ENCODE peak calls at places on chromosomes 2 and 18, in five cellular contexts. One of them, this sample, is unnamed.

GRCh38 chr2:43576983-43577892 is 18.6 kb downstream of the THADA start:
- DNase-seq in OCI-LY7: peak; percentile 65
- DNase-seq in colonic mucosa: no peak
- DNase-seq in neural progenitor cell: peak; percentile 64
- DNase-seq in lower lobe of right lung: no peak
- DNase-seq in this sample: peak; percentile 17

GRCh38 chr2:45652090-45653050 is 895 bp downstream of the PRKCE start:
- DNase-seq in neural progenitor cell: peak; percentile 42
- DNase-seq in OCI-LY7: peak; percentile 36
- DNase-seq in colonic mucosa: peak; percentile 58
- DNase-seq in lower lobe of right lung: peak; percentile 66
- DNase-seq in this sample: peak; percentile 32

GRCh38 chr2:223841436-223842180 is 4.2 kb upstream of the AP1S3 start:
- DNase-seq in neural progenitor cell: no peak
- DNase-seq in colonic mucosa: no peak
- DNase-seq in OCI-LY7: peak; percentile 57
- DNase-seq in lower lobe of right lung: no peak
- DNase-seq in this sample: no peak

GRCh38 chr2:118046628-118047210 is 32.8 kb upstream of the CCDC93 start:
- DNase-seq in lower lobe of right lung: no peak
- DNase-seq in neural progenitor cell: peak; percentile 43
- DNase-seq in OCI-LY7: peak; percentile 70
- DNase-seq in colonic mucosa: no peak
- DNase-seq in this sample: no peak

GRCh38 chr2:210445116-210445707 is 31.3 kb downstream of the LANCL1 start:
- DNase-seq in colonic mucosa: no peak
- DNase-seq in lower lobe of right lung: no peak
- DNase-seq in OCI-LY7: peak; percentile 37
- DNase-seq in neural progenitor cell: peak; percentile 20
- DNase-seq in this sample: no peak

GRCh38 chr2:237181844-237182243 is 96.2 kb downstream of the COPS8 start:
- DNase-seq in colonic mucosa: no peak
- DNase-seq in neural progenitor cell: no peak
- DNase-seq in lower lobe of right lung: no peak
- DNase-seq in OCI-LY7: no peak
- DNase-seq in this sample: no peak

GRCh38 chr2:179435021-179435420 is 170.4 kb upstream of the SESTD1 start:
- DNase-seq in colonic mucosa: no peak
- DNase-seq in lower lobe of right lung: no peak
- DNase-seq in OCI-LY7: no peak
- DNase-seq in neural progenitor cell: no peak
- DNase-seq in this sample: no peak

GRCh38 chr18:59609654-59610053 is 87.6 kb downstream of the CCBE1 start:
- DNase-seq in neural progenitor cell: no peak
- DNase-seq in colonic mucosa: no peak
- DNase-seq in lower lobe of right lung: no peak
- DNase-seq in OCI-LY7: no peak
- DNase-seq in this sample: no peak

GRCh38 chr2:152489364-152489763 is 154.4 kb downstream of the FMNL2 start:
- DNase-seq in colonic mucosa: no peak
- DNase-seq in OCI-LY7: no peak
- DNase-seq in neural progenitor cell: no peak
- DNase-seq in lower lobe of right lung: no peak
- DNase-seq in this sample: no peak

GRCh38 chr2:20614201-20615045 is 36.5 kb downstream of the HS1BP3 start:
- DNase-seq in colonic mucosa: no peak
- DNase-seq in neural progenitor cell: peak; percentile 83
- DNase-seq in OCI-LY7: peak; percentile 23
- DNase-seq in lower lobe of right lung: peak; percentile 58
- DNase-seq in this sample: peak; percentile 60

GRCh38 chr18:3067213-3068118 is 54.5 kb upstream of the LPIN2 start:
- DNase-seq in neural progenitor cell: no peak
- DNase-seq in OCI-LY7: peak; percentile 18
- DNase-seq in colonic mucosa: peak; percentile 16
- DNase-seq in lower lobe of right lung: no peak
- DNase-seq in this sample: peak; percentile 9

GRCh38 chr2:195985731-195986130 is 82.9 kb downstream of the DNAH7 start:
- DNase-seq in lower lobe of right lung: no peak
- DNase-seq in colonic mucosa: no peak
- DNase-seq in OCI-LY7: no peak
- DNase-seq in neural progenitor cell: no peak
- DNase-seq in this sample: no peak

GRCh38 chr2:227267406-227268115 is 57.5 kb upstream of the MFF start:
- DNase-seq in colonic mucosa: no peak
- DNase-seq in lower lobe of right lung: no peak
- DNase-seq in OCI-LY7: no peak
- DNase-seq in neural progenitor cell: no peak
- DNase-seq in this sample: peak; percentile 38

GRCh38 chr2:211869134-211869533 is 669.5 kb downstream of the ERBB4 start:
- DNase-seq in OCI-LY7: no peak
- DNase-seq in neural progenitor cell: no peak
- DNase-seq in colonic mucosa: no peak
- DNase-seq in lower lobe of right lung: no peak
- DNase-seq in this sample: no peak

GRCh38 chr18:2410688-2411087 is 160.6 kb downstream of the METTL4 start:
- DNase-seq in neural progenitor cell: no peak
- DNase-seq in OCI-LY7: no peak
- DNase-seq in colonic mucosa: no peak
- DNase-seq in lower lobe of right lung: no peak
- DNase-seq in this sample: no peak

GRCh38 chr2:143530753-143531152 is 401.5 kb downstream of the ARHGAP15 start:
- DNase-seq in lower lobe of right lung: no peak
- DNase-seq in neural progenitor cell: no peak
- DNase-seq in colonic mucosa: no peak
- DNase-seq in OCI-LY7: no peak
- DNase-seq in this sample: no peak

GRCh38 chr2:201255468-201255867 is 4.9 kb upstream of the CASP8 start:
- DNase-seq in lower lobe of right lung: no peak
- DNase-seq in OCI-LY7: no peak
- DNase-seq in neural progenitor cell: no peak
- DNase-seq in colonic mucosa: no peak
- DNase-seq in this sample: no peak

GRCh38 chr2:210363261-210363660 is 48.3 kb upstream of the MYL1 start:
- DNase-seq in colonic mucosa: no peak
- DNase-seq in neural progenitor cell: no peak
- DNase-seq in OCI-LY7: peak; percentile 5
- DNase-seq in lower lobe of right lung: no peak
- DNase-seq in this sample: no peak

GRCh38 chr2:239763433-239764097 is 261.6 kb downstream of the NDUFA10 start:
- DNase-seq in OCI-LY7: no peak
- DNase-seq in lower lobe of right lung: no peak
- DNase-seq in neural progenitor cell: peak; percentile 56
- DNase-seq in colonic mucosa: no peak
- DNase-seq in this sample: no peak

GRCh38 chr18:21393986-21394385 is 152.0 kb downstream of the GREB1L start:
- DNase-seq in lower lobe of right lung: no peak
- DNase-seq in OCI-LY7: no peak
- DNase-seq in colonic mucosa: no peak
- DNase-seq in neural progenitor cell: no peak
- DNase-seq in this sample: no peak

GRCh38 chr2:148888003-148888501 is 13.0 kb downstream of the KIF5C start:
- DNase-seq in colonic mucosa: no peak
- DNase-seq in lower lobe of right lung: peak; percentile 43
- DNase-seq in OCI-LY7: no peak
- DNase-seq in neural progenitor cell: peak; percentile 71
- DNase-seq in this sample: no peak

GRCh38 chr2:240877460-240878340 is 9.1 kb downstream of the AGXT start:
- DNase-seq in lower lobe of right lung: peak; percentile 43
- DNase-seq in colonic mucosa: no peak
- DNase-seq in OCI-LY7: no peak
- DNase-seq in neural progenitor cell: no peak
- DNase-seq in this sample: no peak

GRCh38 chr2:191976436-191976835 is 129.5 kb upstream of the CAVIN2 start:
- DNase-seq in lower lobe of right lung: no peak
- DNase-seq in neural progenitor cell: no peak
- DNase-seq in OCI-LY7: no peak
- DNase-seq in colonic mucosa: no peak
- DNase-seq in this sample: no peak

GRCh38 chr18:79900610-79901570 is 50.6 kb downstream of the SLC66A2 start:
- DNase-seq in lower lobe of right lung: no peak
- DNase-seq in colonic mucosa: no peak
- DNase-seq in OCI-LY7: no peak
- DNase-seq in neural progenitor cell: no peak
- DNase-seq in this sample: no peak

DNA sequence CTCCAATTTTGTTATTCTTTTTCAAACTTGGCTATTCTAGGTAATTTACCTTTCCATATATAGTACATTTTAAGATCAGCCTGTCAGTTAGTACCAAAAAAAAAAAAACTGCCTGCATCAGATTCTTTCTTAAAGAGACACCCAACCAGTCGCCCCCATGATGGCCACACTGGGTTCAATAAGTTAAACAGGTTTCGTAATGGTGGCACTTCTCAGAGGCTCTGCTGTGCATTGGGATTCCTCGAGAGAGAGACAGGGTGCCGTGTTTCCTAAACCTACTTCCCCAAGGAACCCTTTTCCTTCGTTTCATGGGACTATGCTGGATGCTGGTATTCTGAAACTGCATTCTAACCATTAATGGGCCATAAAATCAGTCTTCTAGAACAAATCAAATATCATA is 37.4 kb downstream of the MYO7B start:
- DNase-seq in lower lobe of right lung: no peak
- DNase-seq in OCI-LY7: no peak
- DNase-seq in neural progenitor cell: no peak
- DNase-seq in colonic mucosa: no peak
- DNase-seq in this sample: no peak
- H3K4me1 ChIP-seq in lower lobe of right lung: peaks cover 11% of the 10 kb centered on the region
- H3K4me1 ChIP-seq in OCI-LY7: peaks cover 16% of the 10 kb centered on the region
- H3K4me1 ChIP-seq in neural progenitor cell: no peaks in the 10 kb centered on the region
- H3K4me1 ChIP-seq in colonic mucosa: no peaks in the 10 kb centered on the region
- H3K4me1 ChIP-seq in this sample: peaks cover 11% of the 10 kb centered on the region

GRCh38 chr18:12973562-12974213 is 17.5 kb upstream of the CEP192 start:
- DNase-seq in neural progenitor cell: no peak
- DNase-seq in lower lobe of right lung: no peak
- DNase-seq in colonic mucosa: no peak
- DNase-seq in OCI-LY7: no peak
- DNase-seq in this sample: no peak
- H3K36me3 ChIP-seq in neural progenitor cell: peaks cover 10% of the 10 kb centered on the region
- H3K36me3 ChIP-seq in lower lobe of right lung: peaks cover 65% of the 10 kb centered on the region
- H3K36me3 ChIP-seq in colonic mucosa: no peaks in the 10 kb centered on the region
- H3K36me3 ChIP-seq in OCI-LY7: peaks cover 95% of the 10 kb centered on the region
- H3K36me3 ChIP-seq in this sample: peaks cover 26% of the 10 kb centered on the region

GRCh38 chr18:13423352-13423751 is 204.8 kb downstream of the LDLRAD4 start:
- DNase-seq in OCI-LY7: no peak
- DNase-seq in colonic mucosa: no peak
- DNase-seq in lower lobe of right lung: no peak
- DNase-seq in neural progenitor cell: no peak
- DNase-seq in this sample: no peak
- H3K4me1 ChIP-seq in OCI-LY7: peaks cover 8% of the 10 kb centered on the region
- H3K4me1 ChIP-seq in colonic mucosa: peaks cover 1% of the 10 kb centered on the region
- H3K4me1 ChIP-seq in lower lobe of right lung: peaks cover 12% of the 10 kb centered on the region
- H3K4me1 ChIP-seq in neural progenitor cell: no peaks in the 10 kb centered on the region
- H3K4me1 ChIP-seq in this sample: no peaks in the 10 kb centered on the region

GRCh38 chr2:74860079-74860478 is 26.2 kb downstream of the HK2 start:
- DNase-seq in neural progenitor cell: no peak
- DNase-seq in OCI-LY7: no peak
- DNase-seq in lower lobe of right lung: no peak
- DNase-seq in colonic mucosa: no peak
- DNase-seq in this sample: no peak

GRCh38 chr2:74856599-74856998 is 22.7 kb downstream of the HK2 start:
- DNase-seq in OCI-LY7: no peak
- DNase-seq in neural progenitor cell: no peak
- DNase-seq in lower lobe of right lung: no peak
- DNase-seq in colonic mucosa: no peak
- DNase-seq in this sample: no peak

GRCh38 chr2:74857215-74857614 is 23.3 kb downstream of the HK2 start:
- DNase-seq in colonic mucosa: no peak
- DNase-seq in neural progenitor cell: no peak
- DNase-seq in OCI-LY7: no peak
- DNase-seq in lower lobe of right lung: no peak
- DNase-seq in this sample: no peak

GRCh38 chr2:74856004-74856578 is 22.2 kb downstream of the HK2 start:
- DNase-seq in OCI-LY7: no peak
- DNase-seq in colonic mucosa: peak; percentile 71
- DNase-seq in neural progenitor cell: no peak
- DNase-seq in lower lobe of right lung: peak; percentile 75
- DNase-seq in this sample: no peak

GRCh38 chr2:74857725-74858124 is 23.8 kb downstream of the HK2 start:
- DNase-seq in colonic mucosa: no peak
- DNase-seq in neural progenitor cell: no peak
- DNase-seq in lower lobe of right lung: no peak
- DNase-seq in OCI-LY7: no peak
- DNase-seq in this sample: no peak
- H3K36me3 ChIP-seq in colonic mucosa: no peaks in the 10 kb centered on the region
- H3K36me3 ChIP-seq in neural progenitor cell: peaks cover 4% of the 10 kb centered on the region
- H3K36me3 ChIP-seq in lower lobe of right lung: peaks cover 6% of the 10 kb centered on the region
- H3K36me3 ChIP-seq in OCI-LY7: peaks cover 72% of the 10 kb centered on the region
- H3K36me3 ChIP-seq in this sample: peaks cover 5% of the 10 kb centered on the region

DNA sequence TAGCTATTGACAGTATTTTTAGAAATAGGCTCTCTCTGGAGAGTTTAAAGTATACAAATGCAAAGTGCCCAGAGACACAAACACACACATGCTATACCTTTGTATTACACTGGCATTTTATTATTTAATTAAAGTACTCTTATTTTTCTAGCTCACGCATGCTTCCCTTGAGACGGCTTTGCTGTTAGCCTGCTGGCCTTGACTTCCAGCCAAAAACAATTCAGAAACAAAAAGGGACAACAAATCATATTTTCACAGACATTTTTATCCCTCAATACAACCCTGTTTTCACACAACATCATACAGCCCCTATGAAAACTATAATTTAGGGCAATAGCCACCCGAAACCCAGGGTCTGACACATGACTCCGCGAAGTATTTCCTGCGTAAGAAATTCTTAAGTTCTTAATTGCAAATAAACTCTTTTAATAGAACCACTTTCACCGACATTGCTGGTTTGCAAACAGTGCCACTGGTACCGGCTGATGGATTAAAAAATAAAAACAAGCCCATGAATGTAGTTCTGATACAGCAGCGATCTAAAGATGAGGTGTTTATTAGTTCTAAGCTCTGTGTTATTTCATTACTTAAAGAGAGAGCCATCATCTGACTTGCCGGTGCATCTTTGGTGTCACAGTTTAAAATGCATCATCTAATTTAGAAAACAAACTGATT is 185.1 kb downstream of the TCF4 start:
- DNase-seq in neural progenitor cell: no peak
- DNase-seq in lower lobe of right lung: no peak
- DNase-seq in OCI-LY7: no peak
- DNase-seq in colonic mucosa: no peak
- DNase-seq in this sample: no peak
- H3K4me1 ChIP-seq in neural progenitor cell: peaks cover 63% of the 10 kb centered on the region
- H3K4me1 ChIP-seq in lower lobe of right lung: peaks cover 22% of the 10 kb centered on the region
- H3K4me1 ChIP-seq in OCI-LY7: no peaks in the 10 kb centered on the region
- H3K4me1 ChIP-seq in colonic mucosa: no peaks in the 10 kb centered on the region
- H3K4me1 ChIP-seq in this sample: peaks cover 28% of the 10 kb centered on the region

GRCh38 chr2:131047920-131048560 is 45.2 kb downstream of the FAM168B start:
- DNase-seq in lower lobe of right lung: peak; percentile 33
- DNase-seq in OCI-LY7: no peak
- DNase-seq in neural progenitor cell: no peak
- DNase-seq in colonic mucosa: no peak
- DNase-seq in this sample: no peak

GRCh38 chr2:131049150-131049718 is 44.0 kb downstream of the FAM168B start:
- DNase-seq in OCI-LY7: peak; percentile 14
- DNase-seq in neural progenitor cell: no peak
- DNase-seq in colonic mucosa: no peak
- DNase-seq in lower lobe of right lung: no peak
- DNase-seq in this sample: no peak

GRCh38 chr2:131052741-131053263 is 40.5 kb downstream of the FAM168B start:
- DNase-seq in neural progenitor cell: no peak
- DNase-seq in OCI-LY7: no peak
- DNase-seq in colonic mucosa: no peak
- DNase-seq in lower lobe of right lung: no peak
- DNase-seq in this sample: no peak

GRCh38 chr2:131048641-131049040 is 44.6 kb downstream of the FAM168B start:
- DNase-seq in colonic mucosa: no peak
- DNase-seq in lower lobe of right lung: peak; percentile 30
- DNase-seq in OCI-LY7: no peak
- DNase-seq in neural progenitor cell: no peak
- DNase-seq in this sample: no peak

GRCh38 chr2:131050896-131051295 is 42.4 kb downstream of the FAM168B start:
- DNase-seq in OCI-LY7: no peak
- DNase-seq in neural progenitor cell: no peak
- DNase-seq in lower lobe of right lung: no peak
- DNase-seq in colonic mucosa: no peak
- DNase-seq in this sample: no peak
- H3K36me3 ChIP-seq in OCI-LY7: peaks cover 90% of the 10 kb centered on the region
- H3K36me3 ChIP-seq in neural progenitor cell: peaks cover 3% of the 10 kb centered on the region
- H3K36me3 ChIP-seq in lower lobe of right lung: peaks cover 100% of the 10 kb centered on the region
- H3K36me3 ChIP-seq in colonic mucosa: peaks cover 48% of the 10 kb centered on the region
- H3K36me3 ChIP-seq in this sample: peaks cover 74% of the 10 kb centered on the region

This sample was measured in SJCRH30.